ENCODE peak calls at places on chromosomes 13 and 19, in five cellular contexts. One of them, this sample, is unnamed.
A peak's percentile ranks its signal among the peaks of the same experiment; 100 is the strongest.

GRCh38 chr13:113927661-113928581 is 46.0 kb downstream of the C13orf46 start:
- DNase-seq in EL: peak; percentile 99
- DNase-seq in CD8-positive, alpha-beta memory T cell: no peak
- DNase-seq in neural crest cell: no peak
- DNase-seq in Caki2: no peak
- DNase-seq in this sample: peak; percentile 98

GRCh38 chr13:60583911-60584753 is 187.1 kb downstream of the TDRD3 start:
- DNase-seq in neural crest cell: no peak
- DNase-seq in CD8-positive, alpha-beta memory T cell: no peak
- DNase-seq in Caki2: peak; percentile 2
- DNase-seq in EL: peak; percentile 47
- DNase-seq in this sample: peak; percentile 20

GRCh38 chr13:46529509-46529908 is 23.5 kb upstream of the LRCH1 start:
- DNase-seq in Caki2: no peak
- DNase-seq in neural crest cell: no peak
- DNase-seq in EL: no peak
- DNase-seq in CD8-positive, alpha-beta memory T cell: no peak
- DNase-seq in this sample: no peak

GRCh38 chr19:35055715-35056179 is 14.2 kb downstream of the HPN start:
- DNase-seq in CD8-positive, alpha-beta memory T cell: no peak
- DNase-seq in Caki2: no peak
- DNase-seq in neural crest cell: no peak
- DNase-seq in EL: no peak
- DNase-seq in this sample: no peak

GRCh38 chr13:52809310-52809769 is 39.1 kb downstream of the PCDH8 start:
- DNase-seq in neural crest cell: peak; percentile 73
- DNase-seq in CD8-positive, alpha-beta memory T cell: peak; percentile 10
- DNase-seq in Caki2: peak; percentile 85
- DNase-seq in EL: peak; percentile 70
- DNase-seq in this sample: peak; percentile 78

GRCh38 chr13:109918179-109918651 is 131.8 kb upstream of the IRS2 start:
- DNase-seq in neural crest cell: no peak
- DNase-seq in EL: peak; percentile 50
- DNase-seq in CD8-positive, alpha-beta memory T cell: no peak
- DNase-seq in Caki2: peak; percentile 21
- DNase-seq in this sample: no peak

GRCh38 chr19:47253467-47253881 is 2.9 kb upstream of the CCDC9 start:
- DNase-seq in Caki2: peak; percentile 63
- DNase-seq in CD8-positive, alpha-beta memory T cell: no peak
- DNase-seq in neural crest cell: no peak
- DNase-seq in EL: peak; percentile 93
- DNase-seq in this sample: peak; percentile 83

GRCh38 chr13:79098603-79099002 is 307.5 kb downstream of the RBM26 start:
- DNase-seq in neural crest cell: no peak
- DNase-seq in EL: no peak
- DNase-seq in CD8-positive, alpha-beta memory T cell: no peak
- DNase-seq in Caki2: no peak
- DNase-seq in this sample: no peak

GRCh38 chr19:34317311-34317927 is 47.6 kb upstream of the GPI start:
- DNase-seq in EL: peak; percentile 29
- DNase-seq in Caki2: peak; percentile 75
- DNase-seq in CD8-positive, alpha-beta memory T cell: peak; percentile 23
- DNase-seq in neural crest cell: no peak
- DNase-seq in this sample: no peak

GRCh38 chr13:36512771-36513170 is 80.5 kb downstream of the CCNA1 start:
- DNase-seq in neural crest cell: no peak
- DNase-seq in EL: no peak
- DNase-seq in CD8-positive, alpha-beta memory T cell: no peak
- DNase-seq in Caki2: no peak
- DNase-seq in this sample: no peak

GRCh38 chr13:99892189-99892588 is 79.4 kb downstream of the ZIC5 start:
- DNase-seq in CD8-positive, alpha-beta memory T cell: no peak
- DNase-seq in EL: no peak
- DNase-seq in neural crest cell: no peak
- DNase-seq in Caki2: no peak
- DNase-seq in this sample: no peak

GRCh38 chr19:1244693-1245451 is 3.3 kb downstream of the ATP5F1D start:
- DNase-seq in neural crest cell: no peak
- DNase-seq in Caki2: peak; percentile 46
- DNase-seq in CD8-positive, alpha-beta memory T cell: no peak
- DNase-seq in EL: no peak
- DNase-seq in this sample: no peak

GRCh38 chr13:23440821-23441608 is 7.5 kb upstream of the SACS start:
- DNase-seq in neural crest cell: no peak
- DNase-seq in CD8-positive, alpha-beta memory T cell: no peak
- DNase-seq in EL: no peak
- DNase-seq in Caki2: peak; percentile 83
- DNase-seq in this sample: no peak

GRCh38 chr19:49546825-49547565 is 19.2 kb downstream of the RCN3 start:
- DNase-seq in CD8-positive, alpha-beta memory T cell: peak; percentile 73
- DNase-seq in EL: peak; percentile 89
- DNase-seq in Caki2: peak; percentile 84
- DNase-seq in neural crest cell: peak; percentile 81
- DNase-seq in this sample: peak; percentile 87

GRCh38 chr13:36421447-36421846 is 10.8 kb upstream of the CCNA1 start:
- DNase-seq in Caki2: no peak
- DNase-seq in EL: no peak
- DNase-seq in neural crest cell: no peak
- DNase-seq in CD8-positive, alpha-beta memory T cell: no peak
- DNase-seq in this sample: no peak

GRCh38 chr13:50701469-50701868 is 142.0 kb downstream of the DLEU7 start:
- DNase-seq in neural crest cell: no peak
- DNase-seq in EL: no peak
- DNase-seq in CD8-positive, alpha-beta memory T cell: no peak
- DNase-seq in Caki2: no peak
- DNase-seq in this sample: no peak

GRCh38 chr13:36725936-36726335 is 52.1 kb downstream of the SERTM1 start:
- DNase-seq in neural crest cell: no peak
- DNase-seq in EL: no peak
- DNase-seq in CD8-positive, alpha-beta memory T cell: no peak
- DNase-seq in Caki2: no peak
- DNase-seq in this sample: no peak

GRCh38 chr19:49468746-49469447 is 5.1 kb upstream of the FLT3LG start:
- DNase-seq in neural crest cell: no peak
- DNase-seq in CD8-positive, alpha-beta memory T cell: peak; percentile 98
- DNase-seq in Caki2: peak; percentile 69
- DNase-seq in EL: no peak
- DNase-seq in this sample: no peak

GRCh38 chr13:99269627-99270252 is 11.6 kb upstream of the GPR18 start:
- DNase-seq in neural crest cell: no peak
- DNase-seq in Caki2: peak; percentile 22
- DNase-seq in CD8-positive, alpha-beta memory T cell: peak; percentile 53
- DNase-seq in EL: peak; percentile 48
- DNase-seq in this sample: peak; percentile 57

GRCh38 chr19:18661346-18661745 is 22.1 kb upstream of the CRTC1 start:
- DNase-seq in EL: no peak
- DNase-seq in neural crest cell: no peak
- DNase-seq in Caki2: no peak
- DNase-seq in CD8-positive, alpha-beta memory T cell: no peak
- DNase-seq in this sample: no peak

GRCh38 chr19:912181-913079 is 589 bp downstream of the R3HDM4 start:
- DNase-seq in Caki2: no peak
- DNase-seq in neural crest cell: no peak
- DNase-seq in EL: no peak
- DNase-seq in CD8-positive, alpha-beta memory T cell: no peak
- DNase-seq in this sample: no peak

GRCh38 chr13:106143930-106144709 is 391.3 kb downstream of the EFNB2 start:
- DNase-seq in neural crest cell: no peak
- DNase-seq in Caki2: no peak
- DNase-seq in EL: no peak
- DNase-seq in CD8-positive, alpha-beta memory T cell: no peak
- DNase-seq in this sample: no peak

GRCh38 chr19:16226878-16227836 is 29.4 kb downstream of the AP1M1 start:
- DNase-seq in EL: no peak
- DNase-seq in CD8-positive, alpha-beta memory T cell: no peak
- DNase-seq in Caki2: no peak
- DNase-seq in neural crest cell: no peak
- DNase-seq in this sample: no peak

GRCh38 chr19:9885077-9885552 is 50.0 kb downstream of the PIN1 start:
- DNase-seq in CD8-positive, alpha-beta memory T cell: no peak
- DNase-seq in Caki2: no peak
- DNase-seq in EL: no peak
- DNase-seq in neural crest cell: no peak
- DNase-seq in this sample: peak; percentile 10